ENCODE peak calls at places on chromosomes 11 and 22, in six cellular contexts. E, T, K, Z, B and L are unnamed samples.

GRCh38 chr22:42269407-42270177 is 861 bp downstream of the TCF20 start:
- DNase-seq in E (peak), T (peak), K (peak), Z (peak), B (peak), L (no peak)

GRCh38 chr11:1084561-1085439 is 10.1 kb downstream of the MUC2 start:
- DNase-seq in E (no peak), T (no peak), K (no peak), Z (no peak), B (no peak), L (no peak)

GRCh38 chr11:126534141-126534805 is 178.8 kb downstream of the ST3GAL4 start:
- DNase-seq in E (no peak), T (no peak), K (no peak), Z (no peak), B (no peak), L (no peak)

GRCh38 chr11:69876013-69876412 is 56.8 kb upstream of the FGF3 start:
- DNase-seq in E (no peak), T (no peak), K (no peak), Z (no peak), B (no peak), L (no peak)

GRCh38 chr11:26330255-26330654 is 1.7 kb upstream of the ANO3 start:
- DNase-seq in E (no peak), T (no peak), K (no peak), Z (no peak), B (no peak), L (no peak)

GRCh38 chr11:112852141-112852853 is 108.9 kb upstream of the NCAM1 start:
- DNase-seq in E (peak), T (no peak), K (no peak), Z (no peak), B (no peak), L (no peak)

GRCh38 chr11:110467556-110467955 is 37.8 kb downstream of the FDX1 start:
- DNase-seq in E (no peak), T (no peak), K (no peak), Z (no peak), B (no peak), L (no peak)

GRCh38 chr11:61949169-61950034 is 749 bp upstream of the BEST1 start:
- DNase-seq in E (peak), T (no peak), K (peak), Z (no peak), B (peak), L (peak)

GRCh38 chr22:38353142-38353629 is 36.0 kb upstream of the CSNK1E start:
- DNase-seq in E (peak), T (peak), K (peak), Z (peak), B (peak), L (peak)

GRCh38 chr11:76835928-76836612 is 24.6 kb upstream of the ACER3 start:
- DNase-seq in E (peak), T (no peak), K (peak), Z (no peak), B (no peak), L (no peak)